ENCODE peak calls at places on chromosomes 3 and 15, in six cellular contexts. L is endothelial cell of umbilical vein, M is OCI-LY7, P is neural progenitor cell, J is GM23338, V is hepatocyte. I is an unnamed sample.

GRCh38 chr15:88932271-88932874 is 19.2 kb upstream of the MFGE8 start:
- DNase-seq in J (no peak), V (no peak), M (no peak), P (no peak), L (no peak), I (no peak)

GRCh38 chr15:91408476-91409076 is 308.5 kb downstream of the SV2B start:
- DNase-seq in L (no peak), M (no peak), V (peak; percentile 59), P (peak; percentile 6), J (no peak), I (no peak)

GRCh38 chr3:172370434-172370833 is 77.8 kb downstream of the GHSR start:
- DNase-seq in M (no peak), V (no peak), P (no peak), L (no peak), J (no peak), I (no peak)

GRCh38 chr3:38137615-38138346 is 680 bp upstream of the MYD88 start:
- DNase-seq in J (peak; percentile 62), L (peak; percentile 26), V (no peak), M (peak; percentile 41), P (peak; percentile 58), I (no peak)

GRCh38 chr3:28042707-28043106 is 198.7 kb upstream of the CMC1 start:
- DNase-seq in L (no peak), M (no peak), V (no peak), P (no peak), J (no peak), I (peak; percentile 13)

GRCh38 chr3:131586277-131586676 is 83.5 kb upstream of the MRPL3 start:
- DNase-seq in P (no peak), L (no peak), M (no peak), J (no peak), V (no peak), I (no peak)

GRCh38 chr15:60077581-60078359 is 73.7 kb downstream of the FOXB1 start:
- DNase-seq in L (no peak), V (no peak), P (peak; percentile 19), J (peak; percentile 28), M (no peak), I (peak; percentile 29)

GRCh38 chr3:171459942-171460225 is 321 bp downstream of the TNIK start:
- DNase-seq in L (no peak), M (no peak), P (no peak), V (no peak), J (no peak), I (no peak)

GRCh38 chr3:120425196-120425595 is 25.6 kb downstream of the FSTL1 start:
- DNase-seq in M (no peak), L (no peak), P (no peak), J (no peak), V (no peak), I (no peak)
- H3K4me1 ChIP-seq in M (no peaks in the 10 kb centered on the region), L (peaks cover 16% of the 10 kb centered on the region), P (peaks cover 13% of the 10 kb centered on the region), J (no peaks in the 10 kb centered on the region), V (peaks cover 18% of the 10 kb centered on the region), I (no peaks in the 10 kb centered on the region)

DNA sequence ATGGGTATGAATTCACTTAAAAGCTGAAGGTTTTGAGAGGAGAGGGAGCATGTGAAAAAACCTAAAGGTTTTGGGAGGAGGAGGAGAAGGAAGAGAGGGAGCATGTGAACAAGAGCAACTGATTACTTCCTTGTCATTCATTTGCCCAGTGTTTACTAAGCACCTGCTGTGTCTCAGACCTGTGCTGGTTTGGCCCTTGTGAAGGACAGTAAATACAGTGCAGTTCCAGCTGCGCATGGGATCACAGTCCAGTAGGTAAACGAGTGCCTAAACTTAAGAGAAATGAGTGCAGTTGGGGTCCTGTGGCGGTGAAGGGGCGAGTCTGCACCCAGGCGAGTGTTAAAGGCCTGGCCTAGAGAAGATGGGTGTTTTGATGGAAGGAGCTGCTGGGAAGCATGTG is 38.6 kb downstream of the IGF1R start:
- DNase-seq in V (no peak), L (no peak), P (no peak), J (no peak), M (no peak), I (no peak)
- H4K20me1 ChIP-seq in V (peaks cover 74% of the 10 kb centered on the region), L (no peaks in the 10 kb centered on the region), P (peaks cover 100% of the 10 kb centered on the region), J (peaks cover 72% of the 10 kb centered on the region), M (peaks cover under 1% of the 10 kb centered on the region), I (peaks cover 79% of the 10 kb centered on the region)

GRCh38 chr3:123317716-123318115 is 116.0 kb downstream of the SEC22A start:
- DNase-seq in M (no peak), V (no peak), J (no peak), L (no peak), P (no peak), I (no peak)

GRCh38 chr3:123318374-123318773 is 116.6 kb downstream of the SEC22A start:
- DNase-seq in M (no peak), P (no peak), J (no peak), V (no peak), L (no peak), I (no peak)

GRCh38 chr3:123321806-123322205 is 120.1 kb downstream of the SEC22A start:
- DNase-seq in V (no peak), J (no peak), P (no peak), L (no peak), M (no peak), I (no peak)

GRCh38 chr3:123320224-123320623 is 118.5 kb downstream of the SEC22A start:
- DNase-seq in L (no peak), P (no peak), M (no peak), V (no peak), J (no peak), I (no peak)

DNA sequence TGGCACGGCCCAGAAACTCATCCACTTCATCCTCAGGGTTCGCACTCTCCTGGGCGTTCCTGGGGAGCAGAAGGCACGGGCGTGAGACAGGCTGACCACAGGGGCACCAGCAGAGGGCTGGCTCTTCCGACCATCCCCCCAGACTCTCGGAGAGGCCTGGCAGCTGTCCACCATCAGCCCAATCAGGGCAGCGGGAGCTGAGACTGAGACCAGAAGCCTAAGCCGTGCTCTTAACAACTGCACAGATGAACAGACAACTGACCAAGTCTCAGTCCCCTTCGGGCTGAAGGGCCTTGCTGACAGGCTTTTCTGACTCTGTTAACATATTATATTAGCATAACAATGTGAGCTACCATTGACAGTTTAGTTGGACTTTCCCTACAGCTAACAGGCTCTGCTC is 118.0 kb downstream of the SEC22A start:
- DNase-seq in P (peak; percentile 51), V (no peak), M (no peak), J (peak; percentile 72), L (no peak), I (no peak)
- H3K4me1 ChIP-seq in P (peaks cover 15% of the 10 kb centered on the region), V (no peaks in the 10 kb centered on the region), M (peaks cover 4% of the 10 kb centered on the region), J (peaks cover 36% of the 10 kb centered on the region), L (no peaks in the 10 kb centered on the region), I (no peaks in the 10 kb centered on the region)

GRCh38 chr3:73618461-73618860 is 6.3 kb downstream of the PDZRN3 start:
- DNase-seq in P (no peak), L (no peak), J (no peak), V (no peak), M (no peak), I (no peak)
- H4K20me1 ChIP-seq in P (peaks cover 11% of the 10 kb centered on the region), L (no peaks in the 10 kb centered on the region), J (peaks cover 8% of the 10 kb centered on the region), V (peaks cover 47% of the 10 kb centered on the region), M (no peaks in the 10 kb centered on the region), I (no peaks in the 10 kb centered on the region)

DNA sequence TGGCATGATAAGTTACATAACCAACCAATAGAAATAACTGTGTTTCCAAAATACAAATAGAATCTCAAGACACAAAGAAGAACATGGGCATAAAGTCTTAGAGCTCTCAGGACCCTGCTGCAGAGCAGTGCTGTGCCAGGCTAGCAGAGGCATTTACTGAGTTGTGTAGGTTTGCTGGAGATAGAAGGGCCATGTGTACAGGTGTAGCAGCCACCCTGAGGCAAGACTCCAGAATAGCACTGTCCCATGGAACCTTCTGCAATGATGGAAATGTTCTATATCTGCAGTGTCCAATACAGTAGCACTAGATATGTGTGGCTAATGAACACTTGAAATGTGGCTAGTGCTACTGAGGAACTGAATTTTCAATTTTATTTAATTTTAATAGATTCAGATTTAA is 267.0 kb upstream of the UMPS start:
- DNase-seq in V (no peak), M (no peak), J (no peak), P (no peak), L (no peak), I (no peak)
- H3K4me1 ChIP-seq in V (no peaks in the 10 kb centered on the region), M (no peaks in the 10 kb centered on the region), J (no peaks in the 10 kb centered on the region), P (no peaks in the 10 kb centered on the region), L (no peaks in the 10 kb centered on the region), I (no peaks in the 10 kb centered on the region)

GRCh38 chr3:126745760-126746394 is 41.8 kb downstream of the CHCHD6 start:
- DNase-seq in M (no peak), P (no peak), L (no peak), V (no peak), J (no peak), I (no peak)

GRCh38 chr3:126743781-126744180 is 39.7 kb downstream of the CHCHD6 start:
- DNase-seq in L (no peak), V (no peak), J (no peak), M (no peak), P (no peak), I (no peak)

GRCh38 chr3:126747768-126748167 is 43.7 kb downstream of the CHCHD6 start:
- DNase-seq in J (no peak), P (no peak), M (no peak), V (no peak), L (no peak), I (no peak)

GRCh38 chr3:126748701-126749546 is 44.9 kb downstream of the CHCHD6 start:
- DNase-seq in J (no peak), V (no peak), L (no peak), M (no peak), P (no peak), I (no peak)

GRCh38 chr3:126746395-126747177 is 42.5 kb downstream of the CHCHD6 start:
- DNase-seq in J (no peak), M (no peak), P (no peak), V (peak; percentile 60), L (peak; percentile 9), I (no peak)
- H4K20me1 ChIP-seq in J (no peaks in the 10 kb centered on the region), M (no peaks in the 10 kb centered on the region), P (peaks cover 3% of the 10 kb centered on the region), V (no peaks in the 10 kb centered on the region), L (no peaks in the 10 kb centered on the region), I (peaks cover 33% of the 10 kb centered on the region)

GRCh38 chr3:125134952-125135351 is 77.6 kb downstream of the SLC12A8 start:
- DNase-seq in M (no peak), P (no peak), V (no peak), L (no peak), J (no peak), I (no peak)
- H3K4me1 ChIP-seq in M (peaks cover 10% of the 10 kb centered on the region), P (peaks cover 18% of the 10 kb centered on the region), V (peaks cover 7% of the 10 kb centered on the region), L (no peaks in the 10 kb centered on the region), J (peaks cover 5% of the 10 kb centered on the region), I (no peaks in the 10 kb centered on the region)

GRCh38 chr15:77015651-77016320 is 20.9 kb downstream of the PSTPIP1 start:
- DNase-seq in V (no peak), M (no peak), L (no peak), J (no peak), P (peak; percentile 48), I (no peak)
- H4K20me1 ChIP-seq in V (no peaks in the 10 kb centered on the region), M (no peaks in the 10 kb centered on the region), L (no peaks in the 10 kb centered on the region), J (no peaks in the 10 kb centered on the region), P (no peaks in the 10 kb centered on the region), I (no peaks in the 10 kb centered on the region)

I was measured in DND-41.